ENCODE peak calls at places on chromosomes 13 and 19, in four cellular contexts. C is left ventricle myocardium inferior, M is SK-N-SH, E is upper lobe of left lung. W is an unnamed sample. For H3K4me1, the result is how much of the 10 kb centered on the place peaks cover.

GRCh38 chr13:66933994-66934393 is 296.1 kb downstream of the PCDH9 start:
- DNase-seq in E (no peak), M (no peak), C (no peak), W (peak)

GRCh38 chr13:113647351-113648217 is 10.4 kb downstream of the ATP4B start:
- DNase-seq in C (peak), E (peak), M (peak), W (peak)

GRCh38 chr13:59747529-59747928 is 416.2 kb downstream of the DIAPH3 start:
- DNase-seq in E (no peak), M (no peak), C (no peak), W (no peak)

GRCh38 chr13:52845766-52846566 is 2.5 kb downstream of the PCDH8 start:
- DNase-seq in E (peak), M (peak), C (peak), W (no peak)

GRCh38 chr19:33396701-33397535 is 23.4 kb downstream of the CEBPG start:
- DNase-seq in M (peak), E (peak), C (peak), W (no peak)

GRCh38 chr13:99265162-99265822 is 7.1 kb upstream of the GPR18 start:
- DNase-seq in M (no peak), E (no peak), C (no peak), W (no peak)

GRCh38 chr19:14554382-14554812 is 17.5 kb downstream of the NDUFB7 start:
- DNase-seq in E (no peak), C (no peak), M (no peak), W (no peak)

GRCh38 chr13:43522788-43523187 is 264.0 kb downstream of the ENOX1 start:
- DNase-seq in M (no peak), E (no peak), C (no peak), W (peak)

GRCh38 chr13:21529102-21529893 is 70.2 kb upstream of the ZDHHC20 start:
- DNase-seq in C (no peak), E (no peak), M (no peak), W (no peak)

GRCh38 chr13:71860547-71861131 is 6.4 kb downstream of the DACH1 start:
- DNase-seq in C (no peak), E (no peak), M (no peak), W (no peak)

GRCh38 chr13:78133511-78133910 is 214.9 kb upstream of the EDNRB start:
- DNase-seq in E (no peak), C (no peak), M (peak), W (no peak)

GRCh38 chr19:48123907-48124675 is 13.5 kb upstream of the PLA2G4C start:
- DNase-seq in M (no peak), E (no peak), C (no peak), W (peak)

GRCh38 chr19:51116736-51117135 is 8.0 kb upstream of the SIGLEC9 start:
- DNase-seq in E (no peak), M (no peak), C (no peak), W (no peak)

GRCh38 chr13:25468330-25469178 is 96.8 kb downstream of the ATP8A2 start:
- DNase-seq in M (peak), E (peak), C (no peak), W (peak)

GRCh38 chr13:93963266-93964131 is 516.0 kb downstream of the DCT start:
- DNase-seq in E (no peak), C (no peak), M (no peak), W (peak)

GRCh38 chr19:19606021-19606420 is 12.5 kb downstream of the PBX4 start:
- DNase-seq in E (no peak), M (no peak), C (no peak), W (no peak)

GRCh38 chr13:31207630-31208549 is 8.1 kb downstream of the B3GLCT start:
- DNase-seq in M (no peak), E (no peak), C (peak), W (peak)

GRCh38 chr13:37617162-37617561 is 18.6 kb upstream of the POSTN start:
- DNase-seq in C (no peak), M (no peak), E (no peak), W (peak)

GRCh38 chr13:29362849-29363604 is 232.5 kb downstream of the SLC7A1 start:
- DNase-seq in M (peak), E (no peak), C (no peak), W (peak)

GRCh38 chr13:95087746-95088305 is 213.4 kb downstream of the ABCC4 start:
- DNase-seq in C (no peak), M (no peak), E (no peak), W (peak)

GRCh38 chr13:68540244-68540643 is 1310.1 kb upstream of the PCDH9 start:
- DNase-seq in E (no peak), C (no peak), M (no peak), W (no peak)

GRCh38 chr19:47210180-47210490 is 20.9 kb downstream of the BBC3 start:
- DNase-seq in M (no peak), C (no peak), E (no peak), W (no peak)

GRCh38 chr13:69168436-69168835 is 939.2 kb upstream of the ATXN8OS start:
- DNase-seq in C (no peak), E (no peak), M (no peak), W (no peak)

GRCh38 chr19:40688987-40689338 is 1.5 kb downstream of the NUMBL start:
- DNase-seq in C (no peak), E (no peak), M (no peak), W (no peak)

DNA sequence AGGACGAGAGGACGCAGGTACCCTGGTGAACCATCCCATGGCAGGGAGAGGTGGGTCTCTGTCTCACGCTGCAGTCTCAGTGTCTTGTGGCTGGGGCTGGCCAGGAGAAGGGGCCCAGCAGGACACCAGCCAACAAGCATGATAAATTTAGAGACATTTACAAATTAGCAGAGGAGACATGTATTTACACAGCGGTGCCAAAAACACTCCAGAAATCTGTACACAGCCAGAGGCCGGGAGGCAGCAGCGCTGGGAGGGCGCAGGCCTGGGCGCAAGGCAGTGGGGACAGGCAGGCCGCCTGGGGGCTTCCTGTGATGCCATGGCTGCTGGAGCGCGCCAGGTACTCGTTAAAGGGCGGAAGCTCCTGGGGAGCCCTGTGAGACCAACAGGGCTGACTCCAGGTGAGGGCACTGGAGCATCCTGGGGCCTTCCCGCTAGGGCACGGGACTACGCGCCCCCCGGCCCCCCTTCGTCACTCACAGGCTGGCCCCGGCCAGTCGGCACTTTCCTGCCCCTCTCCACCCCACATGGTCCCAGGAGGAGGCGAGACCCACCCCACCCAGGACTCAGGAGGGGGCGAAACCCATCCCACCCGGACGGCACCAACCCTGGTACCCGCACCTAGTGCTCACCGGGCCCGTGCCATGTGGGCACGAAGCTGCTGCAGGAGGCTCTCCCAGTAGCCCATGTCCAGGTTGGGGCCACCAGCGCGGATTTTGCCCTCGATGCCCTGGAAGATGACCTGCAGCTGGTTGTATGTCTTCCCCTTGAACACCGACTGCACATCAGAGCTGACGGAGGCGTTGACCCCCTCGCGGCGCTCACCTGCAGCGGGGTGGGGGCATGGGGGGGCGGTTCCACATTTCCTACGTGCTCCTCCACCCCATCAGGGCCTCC is 7.3 kb upstream of the TBXA2R start:
- DNase-seq in E (peak), M (no peak), C (no peak), W (no peak)
- H3K4me1 ChIP-seq in E (under half), M (under half), C (under half), W (under half)

DNA sequence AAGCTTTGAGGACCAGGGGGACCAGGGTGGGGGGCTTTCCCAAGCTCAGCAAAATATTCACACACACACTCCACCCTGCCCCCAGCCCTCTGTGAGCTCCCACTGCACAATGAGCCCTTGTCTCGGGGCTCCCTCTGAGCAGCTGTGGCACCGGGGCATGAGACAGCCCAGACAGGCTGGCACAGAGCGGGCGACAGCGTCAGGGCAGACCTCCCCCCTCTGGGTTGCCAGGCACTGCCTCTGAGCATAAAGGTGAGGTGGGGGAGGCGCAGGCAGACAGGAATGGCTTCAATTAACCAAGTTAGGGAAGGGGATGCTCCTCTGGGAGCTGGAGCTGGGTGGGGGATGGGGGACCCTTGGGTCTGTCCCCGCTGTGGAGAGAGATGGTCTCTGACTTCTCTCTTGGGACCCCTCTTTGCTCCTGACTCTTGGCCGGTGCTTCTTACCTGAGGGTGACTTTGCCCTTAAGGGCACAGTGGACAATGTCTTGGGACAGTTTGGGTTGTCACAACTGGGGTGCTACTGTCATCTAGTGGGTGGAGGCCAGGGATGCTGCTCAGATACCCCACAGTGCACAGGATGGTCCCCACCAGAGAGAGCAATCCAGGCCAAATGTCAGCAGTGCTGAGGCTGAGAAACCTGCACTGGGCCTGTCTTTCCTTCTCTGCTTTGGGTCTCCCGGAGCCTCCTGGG is 30.3 kb downstream of the LYL1 start:
- DNase-seq in M (no peak), C (no peak), E (no peak), W (no peak)
- H3K4me1 ChIP-seq in M (half or more), C (half or more), E (under half), W (under half)

DNA sequence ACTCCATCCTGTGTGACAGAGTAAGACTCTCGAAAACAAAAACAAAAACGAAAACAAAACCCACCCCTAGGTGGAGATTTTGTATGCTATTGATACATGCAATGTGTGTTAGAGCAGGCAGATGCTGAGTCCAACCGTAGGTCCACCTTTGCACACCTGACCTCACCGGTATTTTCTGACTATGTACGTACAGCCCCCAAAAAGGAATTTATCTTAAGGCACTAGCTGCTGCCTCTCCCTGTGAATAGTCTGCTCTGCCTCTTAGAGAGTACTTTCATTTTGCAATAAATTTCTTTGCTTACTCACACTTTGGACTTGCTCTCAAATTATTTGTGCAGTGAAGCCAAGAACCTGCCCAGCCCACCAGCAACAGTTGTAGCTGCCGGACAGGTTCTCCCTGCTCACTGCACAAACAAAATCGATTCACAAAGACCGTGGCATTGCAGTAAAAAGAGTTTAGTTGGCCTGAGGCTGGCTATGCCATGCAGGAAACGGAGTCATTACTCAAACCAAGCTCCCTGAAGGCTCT is 8.2 kb upstream of the ZNF77 start:
- DNase-seq in M (no peak), C (no peak), E (no peak), W (peak)
- H3K4me1 ChIP-seq in M (under half), C (under half), E (under half), W (under half)

GRCh38 chr19:1618157-1619093 is 13.2 kb upstream of the UQCR11 start:
- DNase-seq in E (peak), C (no peak), M (peak), W (peak)
- H3K4me1 ChIP-seq in E (under half), C (under half), M (under half), W (under half)

DNA sequence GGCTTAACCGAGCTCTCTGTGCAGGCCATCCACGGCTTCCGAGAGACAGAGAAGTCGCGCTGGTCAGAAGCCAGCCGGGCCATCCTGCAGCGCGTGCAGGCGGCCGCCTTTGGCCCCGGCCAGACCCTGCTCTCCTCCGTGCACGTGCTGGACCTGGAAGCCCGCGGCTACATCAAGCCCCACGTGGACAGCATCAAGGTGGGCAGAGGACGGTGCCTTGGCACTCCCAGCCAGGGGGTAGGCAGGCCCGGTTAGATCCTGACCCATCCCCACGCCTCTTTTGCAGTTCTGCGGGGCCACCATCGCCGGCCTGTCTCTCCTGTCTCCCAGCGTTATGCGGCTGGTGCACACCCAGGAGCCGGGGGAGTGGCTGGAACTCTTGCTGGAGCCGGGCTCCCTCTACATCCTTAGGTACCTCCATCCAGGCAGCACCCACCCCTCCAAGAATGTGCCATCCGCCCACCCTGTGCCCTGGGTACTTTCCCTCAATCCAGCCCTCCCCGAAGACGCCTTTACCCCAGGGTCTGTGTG is 1.5 kb downstream of the PSPN start:
- DNase-seq in C (no peak), E (peak), M (no peak), W (no peak)
- H3K4me1 ChIP-seq in C (under half), E (under half), M (under half), W (under half)

GRCh38 chr19:43762814-43763213 is 8.1 kb upstream of the SMG9 start:
- DNase-seq in M (no peak), E (no peak), C (no peak), W (no peak)
- H3K4me1 ChIP-seq in M (under half), E (under half), C (under half), W (under half)

DNA sequence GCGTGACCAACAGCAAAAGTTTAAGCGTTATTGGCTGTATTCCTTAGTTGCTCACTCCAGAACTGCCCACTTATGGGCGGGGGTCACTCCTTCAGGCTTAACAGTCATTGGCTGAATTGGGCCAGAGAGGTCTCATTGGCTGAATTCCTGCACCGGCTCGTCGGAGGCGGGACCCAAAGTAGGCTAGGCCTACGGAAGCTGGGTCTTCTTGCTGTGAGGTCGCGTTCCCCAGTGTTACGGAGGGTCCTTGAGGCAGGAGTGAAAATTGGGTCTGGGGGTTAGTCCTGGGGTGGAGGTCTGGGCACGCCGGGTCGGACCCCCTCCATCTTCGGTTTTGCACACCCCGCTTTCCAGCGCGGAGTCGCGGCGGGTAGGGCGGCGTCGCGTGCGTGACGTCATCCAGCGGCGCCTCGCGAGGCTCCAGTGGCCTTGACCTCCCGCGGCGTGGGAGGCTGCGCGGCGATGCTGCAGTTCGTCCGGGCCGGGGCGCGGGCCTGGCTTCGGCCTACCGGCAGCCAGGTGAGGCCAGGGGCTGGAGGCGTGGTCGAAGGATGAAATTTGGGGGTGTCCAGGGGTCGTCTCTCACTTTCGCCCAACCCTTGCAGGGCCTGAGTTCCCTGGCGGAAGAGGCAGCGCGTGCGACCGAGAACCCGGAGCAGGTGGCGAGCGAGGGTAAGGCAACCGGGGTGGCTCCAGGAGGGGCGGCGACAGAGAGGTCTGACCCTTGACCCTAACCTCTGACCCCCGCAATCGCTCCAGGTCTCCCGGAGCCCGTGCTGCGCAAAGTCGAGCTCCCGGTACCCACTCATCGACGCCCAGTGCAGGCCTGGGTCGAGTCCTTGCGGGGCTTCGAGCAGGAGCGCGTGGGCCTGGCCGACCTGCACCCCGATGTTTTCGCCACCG is at the start of gene MRPL4:
- DNase-seq in M (peak), E (peak), C (peak), W (peak)
- H3K4me1 ChIP-seq in M (under half), E (under half), C (under half), W (under half)

W was measured in adipocyte.